ENCODE peak calls at places on chromosomes 4 and X, in ten cellular contexts. X is mesothelial cell of epicardium; T is coronary artery; R is H9; D is left ventricle myocardium inferior; Y is AG10803; C is PC-9; N is fibroblast of pulmonary artery; G is CD4-positive, alpha-beta T cell; J is choroid plexus epithelial cell. V is an unnamed sample.

GRCh38 chr4:13481569-13481968 is 2.6 kb downstream of the RAB28 start:
- DNase-seq in X (no peak), T (no peak), R (no peak), D (no peak), Y (peak), C (no peak), N (peak), G (no peak), J (peak), V (peak)

GRCh38 chr4:39910064-39910463 is 67.6 kb downstream of the PDS5A start:
- DNase-seq in X (no peak), T (no peak), R (no peak), D (no peak), Y (no peak), C (no peak), N (no peak), G (no peak), J (no peak), V (no peak)

GRCh38 chrX:644304-645023 is 13.9 kb downstream of the SHOX start:
- DNase-seq in X (no peak), T (no peak), R (peak), D (no peak), Y (no peak), C (no peak), N (no peak), G (no peak), J (no peak), V (no peak)

GRCh38 chr4:64330143-64330542 is 79.1 kb downstream of the TECRL start:
- DNase-seq in X (no peak), T (no peak), R (no peak), D (no peak), Y (no peak), C (no peak), N (no peak), G (no peak), J (no peak), V (no peak)

GRCh38 chrX:3712080-3712869 is 1.2 kb downstream of the PRKX start:
- DNase-seq in X (peak), T (no peak), R (no peak), D (no peak), Y (peak), C (no peak), N (peak), G (no peak), J (peak), V (no peak)

GRCh38 chr4:10164877-10165283 is 48.3 kb upstream of the WDR1 start:
- DNase-seq in X (peak), T (no peak), R (peak), D (no peak), Y (peak), C (no peak), N (peak), G (no peak), J (peak), V (peak)

GRCh38 chr4:122118243-122118642 is 33.9 kb upstream of the BLTP1 start:
- DNase-seq in X (no peak), T (no peak), R (no peak), D (no peak), Y (no peak), C (no peak), N (no peak), G (no peak), J (no peak), V (no peak)

GRCh38 chr4:46425775-46426400 is 36.0 kb upstream of the GABRA2 start:
- DNase-seq in X (no peak), T (no peak), R (no peak), D (no peak), Y (no peak), C (no peak), N (peak), G (no peak), J (peak), V (no peak)

GRCh38 chrX:24097741-24098140 is 43.0 kb downstream of the EIF2S3 start:
- DNase-seq in X (no peak), T (no peak), R (no peak), D (no peak), Y (peak), C (no peak), N (no peak), G (no peak), J (no peak), V (peak)

GRCh38 chrX:5236096-5236495 is 992.6 kb downstream of the NLGN4X start:
- DNase-seq in X (no peak), T (no peak), R (peak), D (no peak), Y (no peak), C (no peak), N (no peak), G (no peak), J (no peak), V (no peak)

GRCh38 chr4:75912968-75913367 is 10.7 kb upstream of the PPEF2 start:
- DNase-seq in X (no peak), T (no peak), R (no peak), D (no peak), Y (no peak), C (no peak), N (no peak), G (no peak), J (no peak), V (no peak)

GRCh38 chr4:16783119-16783518 is 115.3 kb downstream of the LDB2 start:
- DNase-seq in X (no peak), T (no peak), R (peak), D (no peak), Y (no peak), C (no peak), N (peak), G (no peak), J (peak), V (no peak)

GRCh38 chr4:168765726-168766125 is 244.3 kb downstream of the CBR4 start:
- DNase-seq in X (no peak), T (no peak), R (no peak), D (peak), Y (peak), C (no peak), N (peak), G (no peak), J (no peak), V (peak)

GRCh38 chrX:70171636-70172035 is 5.6 kb upstream of the DGAT2L6 start:
- DNase-seq in X (no peak), T (no peak), R (no peak), D (no peak), Y (no peak), C (no peak), N (no peak), G (no peak), J (no peak), V (no peak)

GRCh38 chrX:133412665-133413064 is 2.6 kb downstream of the GPC4 start:
- DNase-seq in X (no peak), T (no peak), R (no peak), D (no peak), Y (no peak), C (no peak), N (no peak), G (no peak), J (no peak), V (no peak)

GRCh38 chrX:27863813-27864212 is 56.0 kb downstream of the MAGEB10 start:
- DNase-seq in X (no peak), T (no peak), R (peak), D (no peak), Y (no peak), C (no peak), N (no peak), G (no peak), J (no peak), V (no peak)

GRCh38 chrX:151370906-151371305 is 26.1 kb upstream of the VMA21 start:
- DNase-seq in X (no peak), T (no peak), R (peak), D (no peak), Y (no peak), C (no peak), N (peak), G (no peak), J (no peak), V (no peak)

GRCh38 chrX:40010550-40011364 is 87.0 kb downstream of the BCOR start:
- DNase-seq in X (no peak), T (no peak), R (peak), D (no peak), Y (no peak), C (no peak), N (no peak), G (no peak), J (peak), V (no peak)

GRCh38 chrX:14491689-14492088 is 37.6 kb upstream of the GLRA2 start:
- DNase-seq in X (no peak), T (no peak), R (no peak), D (no peak), Y (no peak), C (no peak), N (no peak), G (no peak), J (no peak), V (no peak)

GRCh38 chrX:80808854-80809493 is 703 bp downstream of the BRWD3 start:
- DNase-seq in X (no peak), T (peak), R (peak), D (no peak), Y (peak), C (peak), N (no peak), G (peak), J (peak), V (no peak)

GRCh38 chr4:100430441-100430840 is 87.4 kb downstream of the EMCN start:
- DNase-seq in X (no peak), T (no peak), R (no peak), D (no peak), Y (no peak), C (no peak), N (no peak), G (no peak), J (no peak), V (no peak)

GRCh38 chrX:132821974-132822633 is 136.3 kb downstream of the HS6ST2 start:
- DNase-seq in X (no peak), T (no peak), R (no peak), D (no peak), Y (no peak), C (no peak), N (no peak), G (no peak), J (no peak), V (no peak)

GRCh38 chr4:150108693-150109092 is 30.4 kb downstream of the DCLK2 start:
- DNase-seq in X (no peak), T (no peak), R (no peak), D (no peak), Y (peak), C (no peak), N (no peak), G (no peak), J (no peak), V (no peak)

GRCh38 chr4:124321370-124321769 is 391.2 kb downstream of the ANKRD50 start:
- DNase-seq in X (no peak), T (no peak), R (no peak), D (no peak), Y (no peak), C (no peak), N (peak), G (no peak), J (peak), V (no peak)

GRCh38 chr4:124325676-124326075 is 386.9 kb downstream of the ANKRD50 start:
- DNase-seq in X (no peak), T (no peak), R (no peak), D (no peak), Y (no peak), C (no peak), N (no peak), G (no peak), J (no peak), V (no peak)

GRCh38 chr4:124318292-124318691 is 394.2 kb downstream of the ANKRD50 start:
- DNase-seq in X (no peak), T (no peak), R (no peak), D (no peak), Y (no peak), C (no peak), N (no peak), G (no peak), J (no peak), V (no peak)

GRCh38 chr4:124322234-124322831 is 390.2 kb downstream of the ANKRD50 start:
- DNase-seq in X (no peak), T (no peak), R (no peak), D (no peak), Y (peak), C (no peak), N (peak), G (no peak), J (peak), V (peak)
- TF ChIP-seq CTCF in X (peak), T (peak), R (peak), D (peak), Y (peak), C (peak), N (peak), G (peak), J (peak), V (peak)

GRCh38 chr4:110970642-110971041 is 347.8 kb upstream of the PITX2 start:
- DNase-seq in X (no peak), T (no peak), R (peak), D (no peak), Y (peak), C (no peak), N (peak), G (no peak), J (peak), V (peak)
- TF ChIP-seq CTCF in X (no peak), T (no peak), R (peak), D (peak), Y (peak), C (peak), N (peak), G (no peak), J (peak), V (peak)

GRCh38 chr4:184775854-184776555 is 42.1 kb upstream of the CENPU start:
- DNase-seq in X (no peak), T (no peak), R (no peak), D (peak), Y (no peak), C (no peak), N (no peak), G (no peak), J (no peak), V (no peak)
- TF ChIP-seq CTCF in X (no peak), T (no peak), R (no peak), D (no peak), Y (no peak), C (no peak), N (no peak), G (no peak), J (no peak), V (no peak)

DNA sequence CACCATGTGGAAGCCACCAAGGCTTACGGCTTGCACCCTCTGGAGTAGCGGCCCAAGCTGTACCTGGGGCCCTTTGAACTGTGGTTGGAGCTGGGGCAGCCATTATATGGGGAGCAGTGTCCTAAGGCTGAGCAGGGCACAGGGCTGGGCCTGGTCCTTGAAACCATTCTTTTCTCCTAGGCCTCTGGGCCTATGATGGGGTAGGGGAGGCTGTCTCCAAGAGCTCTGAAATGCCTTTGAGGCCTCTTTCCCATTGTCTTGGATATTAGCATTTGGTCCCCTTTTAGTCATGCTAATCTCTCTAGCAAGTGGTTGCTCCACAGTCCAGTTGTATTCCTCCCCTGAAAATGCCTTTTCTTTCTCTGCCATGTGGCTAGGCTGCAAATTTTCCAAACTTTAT is 96.4 kb upstream of the ARX start:
- DNase-seq in X (no peak), T (no peak), R (peak), D (no peak), Y (no peak), C (no peak), N (no peak), G (no peak), J (no peak), V (no peak)
- TF ChIP-seq CTCF in X (no peak), T (no peak), R (no peak), D (no peak), Y (no peak), C (no peak), N (no peak), G (no peak), J (no peak), V (no peak)